ENCODE peak calls at places on chromosomes 6 and 20, in nine cellular contexts. One of them, this sample, is unnamed.
A peak's percentile ranks its signal among the peaks of the same experiment; 100 is the strongest.

GRCh38 chr20:35953411-35954199 is 697 bp downstream of the SCAND1 start:
- DNase-seq in left lung: peak; percentile 61
- DNase-seq in astrocyte of the spinal cord: peak; percentile 51
- DNase-seq in neural crest cell: peak; percentile 32
- DNase-seq in WTC11: peak; percentile 54
- DNase-seq in HFF-Myc: no peak
- DNase-seq in nephron progenitor cell: peak; percentile 64
- DNase-seq in fibroblast of lung: peak; percentile 51
- DNase-seq in MCF 10A: peak; percentile 22
- DNase-seq in this sample: peak; percentile 35

GRCh38 chr6:140415266-140415665 is 1040.8 kb upstream of the CITED2 start:
- DNase-seq in left lung: no peak
- DNase-seq in astrocyte of the spinal cord: no peak
- DNase-seq in neural crest cell: no peak
- DNase-seq in WTC11: peak; percentile 11
- DNase-seq in HFF-Myc: no peak
- DNase-seq in nephron progenitor cell: no peak
- DNase-seq in fibroblast of lung: no peak
- DNase-seq in MCF 10A: no peak
- DNase-seq in this sample: no peak

GRCh38 chr6:120587381-120587780 is 746.9 kb downstream of the TBC1D32 start:
- DNase-seq in left lung: no peak
- DNase-seq in astrocyte of the spinal cord: no peak
- DNase-seq in neural crest cell: no peak
- DNase-seq in WTC11: no peak
- DNase-seq in HFF-Myc: no peak
- DNase-seq in nephron progenitor cell: no peak
- DNase-seq in fibroblast of lung: no peak
- DNase-seq in MCF 10A: no peak
- DNase-seq in this sample: no peak

GRCh38 chr20:53127027-53127426 is 154.9 kb downstream of the TSHZ2 start:
- DNase-seq in left lung: no peak
- DNase-seq in astrocyte of the spinal cord: no peak
- DNase-seq in neural crest cell: no peak
- DNase-seq in WTC11: no peak
- DNase-seq in HFF-Myc: no peak
- DNase-seq in nephron progenitor cell: no peak
- DNase-seq in fibroblast of lung: no peak
- DNase-seq in MCF 10A: no peak
- DNase-seq in this sample: no peak

GRCh38 chr6:35370124-35370741 is 27.9 kb downstream of the PPARD start:
- DNase-seq in left lung: peak; percentile 85
- DNase-seq in astrocyte of the spinal cord: peak; percentile 95
- DNase-seq in neural crest cell: no peak
- DNase-seq in WTC11: no peak
- DNase-seq in HFF-Myc: peak; percentile 66
- DNase-seq in nephron progenitor cell: no peak
- DNase-seq in fibroblast of lung: peak; percentile 97
- DNase-seq in MCF 10A: peak; percentile 97
- DNase-seq in this sample: peak; percentile 95

GRCh38 chr6:16836186-16836981 is 75.1 kb upstream of the ATXN1 start:
- DNase-seq in left lung: no peak
- DNase-seq in astrocyte of the spinal cord: peak; percentile 30
- DNase-seq in neural crest cell: no peak
- DNase-seq in WTC11: no peak
- DNase-seq in HFF-Myc: no peak
- DNase-seq in nephron progenitor cell: no peak
- DNase-seq in fibroblast of lung: peak; percentile 20
- DNase-seq in MCF 10A: no peak
- DNase-seq in this sample: no peak

GRCh38 chr6:109325400-109325801 is 56.9 kb downstream of the CD164 start:
- DNase-seq in left lung: no peak
- DNase-seq in astrocyte of the spinal cord: no peak
- DNase-seq in neural crest cell: no peak
- DNase-seq in WTC11: no peak
- DNase-seq in HFF-Myc: no peak
- DNase-seq in nephron progenitor cell: no peak
- DNase-seq in fibroblast of lung: no peak
- DNase-seq in MCF 10A: no peak
- DNase-seq in this sample: no peak

GRCh38 chr20:6994452-6994851 is 227.0 kb downstream of the BMP2 start:
- DNase-seq in left lung: no peak
- DNase-seq in astrocyte of the spinal cord: peak; percentile 31
- DNase-seq in neural crest cell: no peak
- DNase-seq in WTC11: no peak
- DNase-seq in HFF-Myc: no peak
- DNase-seq in nephron progenitor cell: no peak
- DNase-seq in fibroblast of lung: peak; percentile 79
- DNase-seq in MCF 10A: peak; percentile 93
- DNase-seq in this sample: no peak

GRCh38 chr20:63521602-63522001 is 1.0 kb downstream of the PPDPF start:
- DNase-seq in left lung: no peak
- DNase-seq in astrocyte of the spinal cord: no peak
- DNase-seq in neural crest cell: no peak
- DNase-seq in WTC11: peak; percentile 63
- DNase-seq in HFF-Myc: no peak
- DNase-seq in nephron progenitor cell: no peak
- DNase-seq in fibroblast of lung: no peak
- DNase-seq in MCF 10A: no peak
- DNase-seq in this sample: no peak

GRCh38 chr6:128508588-128509296 is 11.7 kb downstream of the PTPRK start:
- DNase-seq in left lung: no peak
- DNase-seq in astrocyte of the spinal cord: peak; percentile 87
- DNase-seq in neural crest cell: no peak
- DNase-seq in WTC11: no peak
- DNase-seq in HFF-Myc: peak; percentile 75
- DNase-seq in nephron progenitor cell: no peak
- DNase-seq in fibroblast of lung: peak; percentile 96
- DNase-seq in MCF 10A: peak; percentile 95
- DNase-seq in this sample: peak; percentile 91

GRCh38 chr20:34240698-34241615 is at the start of gene ASIP:
- DNase-seq in left lung: no peak
- DNase-seq in astrocyte of the spinal cord: no peak
- DNase-seq in neural crest cell: no peak
- DNase-seq in WTC11: no peak
- DNase-seq in HFF-Myc: no peak
- DNase-seq in nephron progenitor cell: no peak
- DNase-seq in fibroblast of lung: peak; percentile 50
- DNase-seq in MCF 10A: no peak
- DNase-seq in this sample: no peak

GRCh38 chr20:17875106-17875980 is 93.3 kb downstream of the SNX5 start:
- DNase-seq in left lung: peak; percentile 87
- DNase-seq in astrocyte of the spinal cord: peak; percentile 82
- DNase-seq in neural crest cell: no peak
- DNase-seq in WTC11: no peak
- DNase-seq in HFF-Myc: no peak
- DNase-seq in nephron progenitor cell: no peak
- DNase-seq in fibroblast of lung: peak; percentile 83
- DNase-seq in MCF 10A: peak; percentile 94
- DNase-seq in this sample: peak; percentile 37

GRCh38 chr6:93418448-93419303 is 683 bp downstream of the EPHA7 start:
- DNase-seq in left lung: no peak
- DNase-seq in astrocyte of the spinal cord: peak; percentile 61
- DNase-seq in neural crest cell: peak; percentile 58
- DNase-seq in WTC11: peak; percentile 71
- DNase-seq in HFF-Myc: no peak
- DNase-seq in nephron progenitor cell: peak; percentile 79
- DNase-seq in fibroblast of lung: peak; percentile 51
- DNase-seq in MCF 10A: no peak
- DNase-seq in this sample: no peak

GRCh38 chr6:93416575-93417420 is 2.6 kb downstream of the EPHA7 start:
- DNase-seq in left lung: no peak
- DNase-seq in astrocyte of the spinal cord: peak; percentile 56
- DNase-seq in neural crest cell: peak; percentile 48
- DNase-seq in WTC11: peak; percentile 65
- DNase-seq in HFF-Myc: no peak
- DNase-seq in nephron progenitor cell: peak; percentile 69
- DNase-seq in fibroblast of lung: peak; percentile 32
- DNase-seq in MCF 10A: no peak
- DNase-seq in this sample: no peak

GRCh38 chr6:93418113-93418447 is 1.3 kb downstream of the EPHA7 start:
- DNase-seq in left lung: no peak
- DNase-seq in astrocyte of the spinal cord: peak; percentile 29
- DNase-seq in neural crest cell: no peak
- DNase-seq in WTC11: no peak
- DNase-seq in HFF-Myc: no peak
- DNase-seq in nephron progenitor cell: no peak
- DNase-seq in fibroblast of lung: no peak
- DNase-seq in MCF 10A: no peak
- DNase-seq in this sample: no peak

GRCh38 chr6:93419304-93420162 is at the start of gene EPHA7:
- DNase-seq in left lung: peak; percentile 88
- DNase-seq in astrocyte of the spinal cord: peak; percentile 99
- DNase-seq in neural crest cell: peak; percentile 94
- DNase-seq in WTC11: peak; percentile 99
- DNase-seq in HFF-Myc: no peak
- DNase-seq in nephron progenitor cell: peak; percentile 98
- DNase-seq in fibroblast of lung: peak; percentile 89
- DNase-seq in MCF 10A: no peak
- DNase-seq in this sample: peak; percentile 27

GRCh38 chr6:93417421-93417996 is 1.9 kb downstream of the EPHA7 start:
- DNase-seq in left lung: no peak
- DNase-seq in astrocyte of the spinal cord: peak; percentile 70
- DNase-seq in neural crest cell: no peak
- DNase-seq in WTC11: no peak
- DNase-seq in HFF-Myc: no peak
- DNase-seq in nephron progenitor cell: peak; percentile 40
- DNase-seq in fibroblast of lung: peak; percentile 27
- DNase-seq in MCF 10A: no peak
- DNase-seq in this sample: no peak
- TF ChIP-seq CTCF in left lung: no peak
- TF ChIP-seq CTCF in astrocyte of the spinal cord: peak; percentile 48
- TF ChIP-seq CTCF in neural crest cell: peak; percentile 41
- TF ChIP-seq CTCF in WTC11: no peak
- TF ChIP-seq CTCF in HFF-Myc: no peak
- TF ChIP-seq CTCF in nephron progenitor cell: no peak
- TF ChIP-seq CTCF in fibroblast of lung: no peak
- TF ChIP-seq CTCF in MCF 10A: no peak
- TF ChIP-seq CTCF in this sample: no peak

GRCh38 chr6:149089508-149089907 is 228.0 kb upstream of the TAB2 start:
- DNase-seq in left lung: no peak
- DNase-seq in astrocyte of the spinal cord: no peak
- DNase-seq in neural crest cell: no peak
- DNase-seq in WTC11: no peak
- DNase-seq in HFF-Myc: no peak
- DNase-seq in nephron progenitor cell: peak; percentile 11
- DNase-seq in fibroblast of lung: no peak
- DNase-seq in MCF 10A: no peak
- DNase-seq in this sample: no peak
- TF ChIP-seq CTCF in left lung: no peak
- TF ChIP-seq CTCF in astrocyte of the spinal cord: peak; percentile 25
- TF ChIP-seq CTCF in neural crest cell: no peak
- TF ChIP-seq CTCF in WTC11: no peak
- TF ChIP-seq CTCF in HFF-Myc: no peak
- TF ChIP-seq CTCF in nephron progenitor cell: no peak
- TF ChIP-seq CTCF in fibroblast of lung: no peak
- TF ChIP-seq CTCF in MCF 10A: no peak
- TF ChIP-seq CTCF in this sample: no peak

DNA sequence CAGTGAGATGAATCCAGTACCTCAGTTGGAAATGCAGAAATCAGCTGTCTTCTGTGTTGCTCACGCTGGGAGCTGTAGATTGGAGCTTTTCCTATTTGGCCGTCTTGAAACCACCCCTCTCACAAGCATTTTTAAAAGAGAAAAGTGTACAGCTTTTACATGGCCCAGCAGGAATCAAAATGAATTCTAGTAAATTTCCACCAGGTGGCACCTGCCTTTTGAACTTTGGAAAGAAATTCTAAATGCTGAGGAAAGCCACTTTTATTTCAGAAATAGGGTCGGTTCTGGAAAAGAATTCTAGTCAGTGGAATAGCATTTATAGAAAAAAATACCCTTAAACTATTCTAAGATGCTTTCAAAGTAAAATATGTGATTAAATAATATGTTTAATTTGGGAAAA is 647.8 kb downstream of the CD109 start:
- DNase-seq in left lung: no peak
- DNase-seq in astrocyte of the spinal cord: peak; percentile 10
- DNase-seq in neural crest cell: no peak
- DNase-seq in WTC11: no peak
- DNase-seq in HFF-Myc: no peak
- DNase-seq in nephron progenitor cell: no peak
- DNase-seq in fibroblast of lung: no peak
- DNase-seq in MCF 10A: peak; percentile 28
- DNase-seq in this sample: peak; percentile 8
- TF ChIP-seq CTCF in left lung: peak; percentile 9
- TF ChIP-seq CTCF in astrocyte of the spinal cord: peak; percentile 23
- TF ChIP-seq CTCF in neural crest cell: peak; percentile 49
- TF ChIP-seq CTCF in WTC11: no peak
- TF ChIP-seq CTCF in HFF-Myc: peak; percentile 10
- TF ChIP-seq CTCF in nephron progenitor cell: no peak
- TF ChIP-seq CTCF in fibroblast of lung: peak; percentile 19
- TF ChIP-seq CTCF in MCF 10A: no peak
- TF ChIP-seq CTCF in this sample: peak; percentile 73

DNA sequence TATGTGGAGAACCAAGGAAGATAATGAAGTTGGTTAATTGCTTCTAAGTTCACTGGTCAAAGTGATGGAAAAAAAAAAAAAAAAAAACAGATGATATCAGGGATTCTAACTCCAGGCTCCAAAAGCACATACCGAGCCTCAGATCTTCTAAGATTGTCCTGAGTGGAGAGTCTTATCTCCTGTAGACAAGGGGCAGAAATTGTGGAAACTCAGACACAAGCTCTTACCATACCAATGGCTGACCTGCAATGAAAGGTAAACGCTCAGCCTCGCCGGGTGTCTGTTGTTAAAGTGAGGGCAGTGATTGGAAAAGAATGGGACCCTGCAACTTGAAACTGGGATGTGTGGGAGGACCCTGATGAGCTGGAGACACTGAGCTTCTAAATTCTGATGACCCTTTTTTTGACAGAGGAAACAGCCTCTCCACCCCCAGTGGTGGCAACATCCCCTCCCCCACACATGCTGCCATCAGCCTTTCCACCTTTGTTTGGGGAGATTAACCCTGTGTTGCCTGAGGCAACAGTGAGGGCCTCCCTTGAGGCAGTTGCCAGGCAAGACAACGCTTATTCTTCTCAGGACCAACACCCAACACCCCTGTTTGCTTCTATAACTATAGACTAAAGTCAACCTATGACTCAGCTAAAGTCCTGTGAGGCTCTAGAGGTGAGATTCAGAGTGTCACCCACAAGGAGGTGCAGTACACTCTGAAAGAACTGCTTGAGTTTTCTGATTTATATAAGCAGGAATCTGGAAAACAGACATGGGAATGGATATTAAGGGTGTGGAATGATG is 154.0 kb downstream of the THBS2 start:
- DNase-seq in left lung: no peak
- DNase-seq in astrocyte of the spinal cord: peak; percentile 47
- DNase-seq in neural crest cell: no peak
- DNase-seq in WTC11: no peak
- DNase-seq in HFF-Myc: no peak
- DNase-seq in nephron progenitor cell: no peak
- DNase-seq in fibroblast of lung: peak; percentile 63
- DNase-seq in MCF 10A: peak; percentile 56
- DNase-seq in this sample: peak; percentile 69
- TF ChIP-seq CTCF in left lung: no peak
- TF ChIP-seq CTCF in astrocyte of the spinal cord: peak; percentile 22
- TF ChIP-seq CTCF in neural crest cell: no peak
- TF ChIP-seq CTCF in WTC11: no peak
- TF ChIP-seq CTCF in HFF-Myc: peak; percentile 17
- TF ChIP-seq CTCF in nephron progenitor cell: no peak
- TF ChIP-seq CTCF in fibroblast of lung: no peak
- TF ChIP-seq CTCF in MCF 10A: peak; percentile 36
- TF ChIP-seq CTCF in this sample: peak; percentile 69